ENCODE peak calls at places on chromosome 3, in six cellular contexts. J is right cardiac atrium, K is GM10248, U is RPMI8226, N is NAMALWA, Z is amygdala. X is an unnamed sample.

GRCh38 chr3:128489860-128490649 is 2.9 kb downstream of the GATA2 start:
- DNase-seq in J (peak; percentile 75), K (no peak), U (no peak), N (no peak), Z (no peak), X (no peak)

GRCh38 chr3:143464850-143465249 is 345.3 kb downstream of the CHST2 start:
- DNase-seq in J (peak; percentile 47), K (no peak), U (no peak), N (no peak), Z (no peak), X (no peak)

GRCh38 chr3:65548848-65549625 is 489.7 kb downstream of the MAGI1 start:
- DNase-seq in J (peak; percentile 73), K (no peak), U (no peak), N (no peak), Z (no peak), X (no peak)

GRCh38 chr3:15528881-15529537 is 7.5 kb upstream of the COLQ start:
- DNase-seq in J (no peak), K (no peak), U (no peak), N (no peak), Z (no peak), X (no peak)

GRCh38 chr3:30952786-30953185 is 58.3 kb upstream of the GADL1 start:
- DNase-seq in J (no peak), K (no peak), U (no peak), N (no peak), Z (no peak), X (no peak)

GRCh38 chr3:126528800-126529541 is 5.0 kb downstream of the CHST13 start:
- DNase-seq in J (no peak), K (no peak), U (no peak), N (no peak), Z (no peak), X (no peak)

GRCh38 chr3:18853269-18853668 is 295.0 kb upstream of the KCNH8 start:
- DNase-seq in J (no peak), K (no peak), U (peak; percentile 82), N (peak; percentile 5), Z (no peak), X (no peak)

GRCh38 chr3:182609575-182610156 is 183.6 kb upstream of the ATP11B start:
- DNase-seq in J (peak; percentile 50), K (no peak), U (no peak), N (no peak), Z (no peak), X (no peak)

GRCh38 chr3:139537325-139537724 is 2.2 kb downstream of the RBP1 start:
- DNase-seq in J (no peak), K (no peak), U (no peak), N (no peak), Z (no peak), X (no peak)

GRCh38 chr3:22730701-22731100 is 472.4 kb upstream of the UBE2E2 start:
- DNase-seq in J (no peak), K (no peak), U (no peak), N (no peak), Z (no peak), X (no peak)

GRCh38 chr3:196098365-196098764 is 16.5 kb upstream of the TFRC start:
- DNase-seq in J (no peak), K (no peak), U (no peak), N (no peak), Z (no peak), X (no peak)

GRCh38 chr3:86814918-86815655 is 175.9 kb downstream of the VGLL3 start:
- DNase-seq in J (no peak), K (no peak), U (no peak), N (no peak), Z (no peak), X (no peak)

GRCh38 chr3:168782193-168782592 is 686.5 kb upstream of the GOLIM4 start:
- DNase-seq in J (no peak), K (no peak), U (no peak), N (no peak), Z (no peak), X (no peak)

GRCh38 chr3:104916971-104917370 is 449.7 kb upstream of the ALCAM start:
- DNase-seq in J (no peak), K (no peak), U (no peak), N (no peak), Z (no peak), X (no peak)

GRCh38 chr3:9914559-9915251 is 2.2 kb upstream of the IL17RC start:
- DNase-seq in J (peak; percentile 51), K (no peak), U (no peak), N (no peak), Z (no peak), X (no peak)

GRCh38 chr3:17459470-17459993 is 282.9 kb downstream of the TBC1D5 start:
- DNase-seq in J (no peak), K (no peak), U (no peak), N (no peak), Z (no peak), X (no peak)

GRCh38 chr3:44355634-44356033 is 17.1 kb downstream of the TCAIM start:
- DNase-seq in J (no peak), K (no peak), U (no peak), N (no peak), Z (no peak), X (no peak)